ENCODE peak calls at places on chromosomes 16 and 17, in six cellular contexts. T, S, U, M, Q and A are unnamed samples. For H3K4me1, the result is how much of the 10 kb centered on the place peaks cover.

GRCh38 chr17:5486206-5487124 is at the start of gene MIS12:
- DNase-seq in T (peak), S (peak), U (peak), M (peak), Q (peak), A (peak)

GRCh38 chr17:40582328-40582901 is 17.1 kb upstream of the CCR7 start:
- DNase-seq in T (no peak), S (peak), U (peak), M (no peak), Q (peak), A (peak)

GRCh38 chr17:8828517-8828875 is 29.3 kb upstream of the MFSD6L start:
- DNase-seq in T (peak), S (no peak), U (no peak), M (no peak), Q (no peak), A (no peak)

GRCh38 chr17:38712593-38712992 is 7.5 kb downstream of the MLLT6 start:
- DNase-seq in T (no peak), S (no peak), U (no peak), M (no peak), Q (no peak), A (no peak)

GRCh38 chr16:70432800-70433455 is 6.0 kb downstream of the ST3GAL2 start:
- DNase-seq in T (no peak), S (no peak), U (peak), M (no peak), Q (no peak), A (no peak)

GRCh38 chr17:61399131-61400057 is at the start of gene TBX2:
- DNase-seq in T (no peak), S (peak), U (peak), M (no peak), Q (no peak), A (no peak)

GRCh38 chr17:75525806-75526554 is 483 bp downstream of the LLGL2 start:
- DNase-seq in T (no peak), S (peak), U (peak), M (no peak), Q (no peak), A (no peak)

GRCh38 chr17:11598274-11599221 is at the start of gene DNAH9:
- DNase-seq in T (peak), S (peak), U (peak), M (no peak), Q (no peak), A (peak)

GRCh38 chr17:45431531-45432404 is 902 bp downstream of the ARHGAP27 start:
- DNase-seq in T (no peak), S (peak), U (peak), M (no peak), Q (no peak), A (peak)

GRCh38 chr17:77316191-77316641 is 175.4 kb downstream of the SEC14L1 start:
- DNase-seq in T (no peak), S (peak), U (peak), M (no peak), Q (no peak), A (no peak)

GRCh38 chr17:58277726-58278595 is 2.8 kb downstream of the MPO start:
- DNase-seq in T (no peak), S (no peak), U (no peak), M (no peak), Q (no peak), A (no peak)

GRCh38 chr16:25026621-25027020 is 11.5 kb upstream of the ARHGAP17 start:
- DNase-seq in T (no peak), S (no peak), U (no peak), M (no peak), Q (no peak), A (no peak)

GRCh38 chr17:78717431-78717980 is 64.6 kb downstream of the CYTH1 start:
- DNase-seq in T (no peak), S (peak), U (peak), M (no peak), Q (no peak), A (peak)

GRCh38 chr16:73382921-73383594 is 335.1 kb upstream of the ZFHX3 start:
- DNase-seq in T (no peak), S (no peak), U (no peak), M (no peak), Q (no peak), A (no peak)

GRCh38 chr16:67884684-67885083 is at the start of gene NRN1L:
- DNase-seq in T (peak), S (peak), U (peak), M (no peak), Q (no peak), A (peak)

GRCh38 chr17:38424297-38424972 is 3.8 kb upstream of the ARHGAP23 start:
- DNase-seq in T (no peak), S (no peak), U (no peak), M (no peak), Q (no peak), A (no peak)

GRCh38 chr17:74601944-74602572 is 10.0 kb upstream of the CD300LD start:
- DNase-seq in T (no peak), S (peak), U (peak), M (peak), Q (no peak), A (no peak)

GRCh38 chr16:89153848-89154271 is 17.7 kb upstream of the CDH15 start:
- DNase-seq in T (no peak), S (no peak), U (no peak), M (no peak), Q (no peak), A (peak)

GRCh38 chr17:40552806-40553693 is 12.2 kb downstream of the CCR7 start:
- DNase-seq in T (peak), S (no peak), U (no peak), M (no peak), Q (no peak), A (no peak)

GRCh38 chr17:81714412-81715106 is 2.5 kb downstream of the SLC25A10 start:
- DNase-seq in T (no peak), S (no peak), U (no peak), M (no peak), Q (no peak), A (no peak)

GRCh38 chr17:41258406-41258805 is 3.2 kb downstream of the KRTAP9-9 start:
- DNase-seq in T (no peak), S (no peak), U (no peak), M (no peak), Q (no peak), A (no peak)

GRCh38 chr17:6450926-6451717 is 6.9 kb downstream of the PIMREG start:
- DNase-seq in T (no peak), S (peak), U (no peak), M (no peak), Q (no peak), A (no peak)

GRCh38 chr17:60573139-60573975 is 26.6 kb upstream of the PPM1D start:
- DNase-seq in T (no peak), S (peak), U (no peak), M (no peak), Q (no peak), A (no peak)

GRCh38 chr16:3598236-3598635 is 13.2 kb downstream of the SLX4 start:
- DNase-seq in T (no peak), S (no peak), U (no peak), M (no peak), Q (no peak), A (no peak)

GRCh38 chr17:31877911-31878702 is 19.1 kb upstream of the COPRS start:
- DNase-seq in T (no peak), S (no peak), U (no peak), M (no peak), Q (no peak), A (peak)

GRCh38 chr17:49383048-49383447 is 21.0 kb upstream of the ZNF652 start:
- DNase-seq in T (no peak), S (no peak), U (no peak), M (no peak), Q (no peak), A (no peak)

GRCh38 chr17:29379084-29379811 is 10.9 kb upstream of the TAOK1 start:
- DNase-seq in T (no peak), S (no peak), U (peak), M (no peak), Q (no peak), A (peak)

GRCh38 chr16:54248863-54249710 is 37.5 kb downstream of the IRX3 start:
- DNase-seq in T (no peak), S (no peak), U (no peak), M (no peak), Q (no peak), A (no peak)

GRCh38 chr17:50943575-50943933 is 77.4 kb upstream of the TOB1 start:
- DNase-seq in T (no peak), S (no peak), U (peak), M (no peak), Q (no peak), A (no peak)

GRCh38 chr17:31595076-31595475 is 203.6 kb downstream of the RAB11FIP4 start:
- DNase-seq in T (no peak), S (no peak), U (no peak), M (no peak), Q (no peak), A (no peak)

GRCh38 chr17:30082807-30083206 is 33.8 kb upstream of the NSRP1 start:
- DNase-seq in T (no peak), S (no peak), U (no peak), M (no peak), Q (no peak), A (no peak)

GRCh38 chr16:67111951-67112444 is 2.3 kb downstream of the PHAF1 start:
- DNase-seq in T (no peak), S (no peak), U (no peak), M (no peak), Q (no peak), A (no peak)

GRCh38 chr17:15963670-15964110 is 18.8 kb downstream of the ADORA2B start:
- DNase-seq in T (no peak), S (no peak), U (no peak), M (no peak), Q (no peak), A (no peak)

GRCh38 chr17:63277629-63278028 is 168.5 kb downstream of the CYB561 start:
- DNase-seq in T (no peak), S (no peak), U (no peak), M (no peak), Q (no peak), A (no peak)
- H3K4me1 ChIP-seq in T (half or more), S (under half), U (under half), M (under half), Q (under half), A (under half)

GRCh38 chr17:66191607-66192377 is at the start of gene CEP112:
- DNase-seq in T (no peak), S (peak), U (peak), M (no peak), Q (no peak), A (peak)
- TF ChIP-seq POLR2AphosphoS5 in T (peak), S (peak), U (no peak), M (no peak), Q (no peak), A (no peak)

DNA sequence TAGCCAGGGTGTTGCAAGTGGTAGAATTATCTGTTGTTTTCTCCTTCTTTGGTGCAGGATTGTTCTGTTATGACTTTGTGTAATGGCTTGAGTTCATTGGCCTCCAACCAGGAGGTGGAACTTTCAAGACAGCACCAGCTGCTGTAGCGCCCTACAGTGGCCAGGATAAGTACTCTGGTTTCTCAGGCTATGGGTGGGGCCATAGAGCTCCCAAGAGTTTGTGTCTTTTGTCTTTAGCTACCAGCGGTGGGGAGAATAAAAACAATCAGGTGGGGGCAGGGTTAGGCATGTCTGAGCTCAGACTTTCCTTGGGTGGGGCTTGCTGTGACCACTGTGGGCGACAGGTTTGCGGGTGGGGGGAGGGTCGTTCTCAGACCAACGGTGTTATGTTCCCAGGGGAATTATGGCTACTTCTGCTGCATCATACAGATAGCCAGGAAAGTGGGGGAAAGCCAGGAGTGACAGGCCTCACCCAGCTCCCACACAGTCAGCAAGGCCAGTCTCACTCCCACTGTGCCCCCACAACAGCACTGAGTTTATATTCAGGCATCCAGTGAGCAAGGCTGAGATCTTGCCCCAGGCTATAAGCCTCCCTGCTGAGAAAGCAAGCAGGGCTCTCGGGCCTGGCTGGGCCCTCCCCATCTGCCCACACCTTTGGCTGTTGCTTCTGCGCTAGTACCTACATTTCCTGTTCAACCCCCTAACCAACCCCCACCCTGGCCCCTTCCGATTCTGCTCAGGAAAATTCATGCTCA is 15.4 kb downstream of the ABCA10 start:
- DNase-seq in T (no peak), S (peak), U (no peak), M (no peak), Q (no peak), A (no peak)
- TF ChIP-seq CTCF in T (no peak), S (peak), U (no peak), M (no peak), Q (no peak), A (no peak)

DNA sequence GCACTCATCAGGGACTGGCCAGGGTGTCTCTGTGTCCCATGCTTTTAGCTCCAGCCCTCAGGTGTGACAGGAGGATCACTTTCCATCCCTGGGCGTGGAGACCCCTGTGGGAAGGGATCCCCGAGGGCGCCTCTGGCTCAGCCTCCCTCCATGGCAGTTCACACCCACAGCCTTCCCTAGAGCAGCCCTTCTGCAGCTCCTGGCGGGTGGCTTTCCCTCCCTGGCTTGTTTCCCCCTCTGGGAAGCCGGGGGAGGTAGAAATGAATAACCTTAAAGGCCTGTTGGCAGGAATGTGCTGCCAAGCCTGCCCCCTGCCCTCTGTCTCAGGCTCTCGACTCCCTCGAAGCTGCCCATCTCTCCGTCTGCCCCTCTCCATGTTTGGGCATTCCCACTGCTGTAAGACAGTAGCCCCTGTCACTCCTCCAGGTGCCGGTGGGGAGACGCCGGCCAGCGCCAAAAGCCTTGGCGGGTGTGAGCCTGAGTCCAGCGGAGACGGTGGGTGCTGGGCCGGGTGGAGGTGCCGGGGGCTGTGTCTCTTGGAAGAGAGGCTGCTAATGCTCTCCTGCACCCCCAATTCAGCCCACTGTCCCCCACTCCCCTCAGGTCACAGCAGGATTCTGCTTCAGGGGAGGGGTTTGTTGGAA is 2.1 kb upstream of the ATP2A1 start:
- DNase-seq in T (no peak), S (no peak), U (no peak), M (no peak), Q (no peak), A (no peak)
- H3K4me1 ChIP-seq in T (under half), S (under half), U (under half), M (under half), Q (under half), A (under half)